ENCODE peak calls at places on chromosomes 7 and 10, in four cellular contexts. One of them, this sample, is unnamed.

GRCh38 chr10:58508316-58508715 is 4.4 kb upstream of the BICC1 start:
- DNase-seq in spleen: no peak
- DNase-seq in K562: no peak
- DNase-seq in fibroblast of lung: peak
- DNase-seq in this sample: no peak

GRCh38 chr10:7260412-7260900 is 150.4 kb downstream of the SFMBT2 start:
- DNase-seq in fibroblast of lung: peak
- DNase-seq in spleen: no peak
- DNase-seq in K562: peak
- DNase-seq in this sample: peak

GRCh38 chr7:12389089-12389700 is 14.5 kb downstream of the VWDE start:
- DNase-seq in spleen: no peak
- DNase-seq in K562: peak
- DNase-seq in fibroblast of lung: peak
- DNase-seq in this sample: no peak

GRCh38 chr7:155129186-155129585 is 59.1 kb downstream of the HTR5A start:
- DNase-seq in spleen: no peak
- DNase-seq in K562: no peak
- DNase-seq in fibroblast of lung: no peak
- DNase-seq in this sample: no peak

GRCh38 chr7:141654551-141654950 is 47.4 kb downstream of the DENND11 start:
- DNase-seq in K562: peak
- DNase-seq in spleen: no peak
- DNase-seq in fibroblast of lung: peak
- DNase-seq in this sample: peak

GRCh38 chr10:133231244-133231945 is 1.4 kb downstream of the UTF1 start:
- DNase-seq in spleen: no peak
- DNase-seq in K562: no peak
- DNase-seq in fibroblast of lung: no peak
- DNase-seq in this sample: no peak

GRCh38 chr7:22726345-22726848 is 603 bp upstream of the IL6 start:
- DNase-seq in spleen: peak
- DNase-seq in K562: peak
- DNase-seq in fibroblast of lung: peak
- DNase-seq in this sample: no peak

GRCh38 chr7:66556549-66557213 is 72.0 kb upstream of the KCTD7 start:
- DNase-seq in K562: no peak
- DNase-seq in spleen: no peak
- DNase-seq in fibroblast of lung: no peak
- DNase-seq in this sample: no peak

GRCh38 chr10:70121281-70121949 is 11.2 kb downstream of the AIFM2 start:
- DNase-seq in K562: no peak
- DNase-seq in fibroblast of lung: no peak
- DNase-seq in spleen: peak
- DNase-seq in this sample: no peak

GRCh38 chr7:1100886-1101579 is 13.1 kb downstream of the GPER1 start:
- DNase-seq in K562: no peak
- DNase-seq in fibroblast of lung: no peak
- DNase-seq in spleen: peak
- DNase-seq in this sample: no peak

GRCh38 chr7:23356726-23357125 is 57.6 kb downstream of the MALSU1 start:
- DNase-seq in spleen: no peak
- DNase-seq in fibroblast of lung: no peak
- DNase-seq in K562: no peak
- DNase-seq in this sample: no peak

GRCh38 chr7:116399808-116400207 is 99.7 kb upstream of the CAV2 start:
- DNase-seq in K562: no peak
- DNase-seq in spleen: no peak
- DNase-seq in fibroblast of lung: peak
- DNase-seq in this sample: peak

GRCh38 chr10:92094960-92095359 is 171.4 kb downstream of the BTAF1 start:
- DNase-seq in K562: no peak
- DNase-seq in fibroblast of lung: no peak
- DNase-seq in spleen: no peak
- DNase-seq in this sample: no peak

GRCh38 chr7:11266101-11266500 is 292.4 kb downstream of the PHF14 start:
- DNase-seq in fibroblast of lung: no peak
- DNase-seq in K562: no peak
- DNase-seq in spleen: no peak
- DNase-seq in this sample: no peak

GRCh38 chr10:132107211-132107946 is 41.6 kb downstream of the JAKMIP3 start:
- DNase-seq in K562: no peak
- DNase-seq in fibroblast of lung: no peak
- DNase-seq in spleen: peak
- DNase-seq in this sample: no peak

GRCh38 chr7:514651-515598 is 4.7 kb downstream of the PDGFA start:
- DNase-seq in K562: peak
- DNase-seq in fibroblast of lung: no peak
- DNase-seq in spleen: no peak
- DNase-seq in this sample: no peak

GRCh38 chr7:142939226-142939910 is at the start of gene LLCFC1:
- DNase-seq in fibroblast of lung: no peak
- DNase-seq in spleen: no peak
- DNase-seq in K562: peak
- DNase-seq in this sample: no peak

GRCh38 chr10:90787906-90788491 is 69.8 kb downstream of the HTR7 start:
- DNase-seq in fibroblast of lung: peak
- DNase-seq in spleen: no peak
- DNase-seq in K562: peak
- DNase-seq in this sample: no peak

GRCh38 chr7:101237206-101238067 is at the start of gene CLDN15:
- DNase-seq in K562: no peak
- DNase-seq in spleen: peak
- DNase-seq in fibroblast of lung: peak
- DNase-seq in this sample: no peak

GRCh38 chr10:60757422-60757895 is 20.8 kb upstream of the CDK1 start:
- DNase-seq in K562: no peak
- DNase-seq in spleen: no peak
- DNase-seq in fibroblast of lung: no peak
- DNase-seq in this sample: no peak

GRCh38 chr7:1979591-1980560 is 252.9 kb downstream of the MAD1L1 start:
- DNase-seq in spleen: peak
- DNase-seq in K562: peak
- DNase-seq in fibroblast of lung: no peak
- DNase-seq in this sample: no peak

GRCh38 chr7:103810112-103810744 is 179.2 kb downstream of the RELN start:
- DNase-seq in K562: no peak
- DNase-seq in spleen: no peak
- DNase-seq in fibroblast of lung: no peak
- DNase-seq in this sample: no peak

GRCh38 chr10:124313374-124313773 is 105.3 kb downstream of the OAT start:
- DNase-seq in spleen: peak
- DNase-seq in fibroblast of lung: no peak
- DNase-seq in K562: no peak
- DNase-seq in this sample: no peak

DNA sequence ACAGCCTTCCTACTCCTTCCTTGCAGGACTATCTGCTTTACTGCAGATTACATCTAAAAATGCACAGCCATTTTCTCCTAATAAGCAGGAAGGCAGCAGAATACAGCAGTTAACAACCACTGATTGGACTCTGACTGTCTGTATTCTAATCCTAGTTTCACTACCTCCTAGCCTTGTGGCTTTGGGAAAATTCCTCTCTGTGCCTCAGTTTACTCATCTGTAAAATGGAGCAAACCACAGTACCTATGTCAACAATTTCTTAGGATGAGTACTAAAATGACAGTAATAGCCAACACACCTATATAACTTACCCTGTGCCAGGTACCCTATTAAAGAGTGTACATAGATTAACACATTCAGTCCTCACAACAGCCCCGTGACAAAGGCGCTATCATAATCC is 89.5 kb downstream of the ELMO1 start:
- DNase-seq in fibroblast of lung: no peak
- DNase-seq in spleen: no peak
- DNase-seq in K562: no peak
- DNase-seq in this sample: no peak
- H3K27ac ChIP-seq in fibroblast of lung: no peak
- H3K27ac ChIP-seq in spleen: no peak
- H3K27ac ChIP-seq in K562: no peak
- H3K27ac ChIP-seq in this sample: no peak

GRCh38 chr10:119283818-119284217 is 76.4 kb downstream of the GRK5 start:
- DNase-seq in K562: no peak
- DNase-seq in fibroblast of lung: no peak
- DNase-seq in spleen: peak
- DNase-seq in this sample: no peak
- H3K27ac ChIP-seq in K562: no peak
- H3K27ac ChIP-seq in fibroblast of lung: no peak
- H3K27ac ChIP-seq in spleen: peak
- H3K27ac ChIP-seq in this sample: no peak

GRCh38 chr10:129468187-129468586 is 1.1 kb downstream of the MGMT start:
- DNase-seq in fibroblast of lung: no peak
- DNase-seq in spleen: peak
- DNase-seq in K562: no peak
- DNase-seq in this sample: no peak

GRCh38 chr10:129465796-129466702 is 992 bp upstream of the MGMT start:
- DNase-seq in K562: no peak
- DNase-seq in spleen: peak
- DNase-seq in fibroblast of lung: no peak
- DNase-seq in this sample: no peak

GRCh38 chr10:129466703-129467345 is at the start of gene MGMT:
- DNase-seq in spleen: peak
- DNase-seq in K562: peak
- DNase-seq in fibroblast of lung: peak
- DNase-seq in this sample: no peak

GRCh38 chr10:129470103-129470851 is 3.2 kb downstream of the MGMT start:
- DNase-seq in fibroblast of lung: no peak
- DNase-seq in spleen: no peak
- DNase-seq in K562: no peak
- DNase-seq in this sample: no peak

GRCh38 chr10:129467346-129468119 is 492 bp downstream of the MGMT start:
- DNase-seq in fibroblast of lung: peak
- DNase-seq in K562: no peak
- DNase-seq in spleen: no peak
- DNase-seq in this sample: no peak
- H3K27ac ChIP-seq in fibroblast of lung: peak
- H3K27ac ChIP-seq in K562: no peak
- H3K27ac ChIP-seq in spleen: peak
- H3K27ac ChIP-seq in this sample: no peak

DNA sequence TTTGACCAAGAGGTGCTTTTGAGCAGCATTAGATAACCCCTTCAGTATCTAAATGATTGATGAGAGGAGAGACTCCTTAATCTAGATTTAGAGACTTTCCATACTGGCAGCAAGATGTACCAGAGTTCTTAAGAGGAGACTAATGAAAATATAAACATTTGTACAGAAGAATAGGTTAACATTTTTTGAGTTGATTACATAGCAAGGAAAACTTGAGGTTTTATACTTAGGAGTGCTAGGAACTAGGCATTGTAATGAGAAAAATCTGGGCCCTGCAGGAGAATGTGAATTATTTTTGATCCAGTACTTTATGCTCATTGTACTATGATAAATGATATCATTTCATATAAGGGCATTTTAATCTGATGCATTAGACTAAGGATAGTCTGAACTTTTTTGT is 261.7 kb downstream of the EXOC4 start:
- DNase-seq in spleen: no peak
- DNase-seq in fibroblast of lung: no peak
- DNase-seq in K562: no peak
- DNase-seq in this sample: no peak
- H3K27ac ChIP-seq in spleen: no peak
- H3K27ac ChIP-seq in fibroblast of lung: no peak
- H3K27ac ChIP-seq in K562: no peak
- H3K27ac ChIP-seq in this sample: no peak

GRCh38 chr10:120507175-120507574 is 50.1 kb downstream of the PLPP4 start:
- DNase-seq in fibroblast of lung: no peak
- DNase-seq in spleen: no peak
- DNase-seq in K562: no peak
- DNase-seq in this sample: no peak
- H3K27ac ChIP-seq in fibroblast of lung: no peak
- H3K27ac ChIP-seq in spleen: no peak
- H3K27ac ChIP-seq in K562: no peak
- H3K27ac ChIP-seq in this sample: peak

DNA sequence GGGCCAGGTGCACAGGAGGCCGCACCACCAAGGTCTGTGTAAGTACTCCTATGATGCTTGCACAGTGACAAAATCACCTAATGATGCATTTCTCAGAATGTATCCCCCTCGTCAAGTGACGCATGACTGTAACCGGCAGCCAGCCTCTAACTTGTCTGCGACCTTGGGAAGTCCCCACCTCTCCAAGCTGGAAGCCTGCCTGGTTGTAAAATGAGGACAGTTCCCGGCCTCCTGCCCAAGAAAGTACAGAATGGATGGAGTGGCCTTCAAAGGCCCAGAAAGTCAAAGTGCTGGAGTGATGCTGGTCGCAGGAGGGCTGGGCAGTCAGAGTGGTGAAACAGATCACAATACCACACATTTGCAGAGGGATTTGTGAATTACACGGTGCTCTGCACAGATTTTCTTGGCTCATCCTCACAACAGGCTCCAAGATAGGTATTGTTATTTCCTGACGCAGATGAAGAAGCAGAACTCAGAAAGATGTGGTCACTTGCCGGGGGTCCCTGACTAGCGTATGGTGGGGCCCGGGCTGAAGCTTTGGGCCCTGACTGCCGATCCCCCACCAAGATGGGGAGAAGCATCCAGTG is 22.8 kb downstream of the SPOCK2 start:
- DNase-seq in K562: no peak
- DNase-seq in fibroblast of lung: no peak
- DNase-seq in spleen: no peak
- DNase-seq in this sample: no peak
- H3K27ac ChIP-seq in K562: no peak
- H3K27ac ChIP-seq in fibroblast of lung: no peak
- H3K27ac ChIP-seq in spleen: no peak
- H3K27ac ChIP-seq in this sample: no peak

GRCh38 chr10:12252882-12253546 is 57.0 kb downstream of the CDC123 start:
- DNase-seq in K562: peak
- DNase-seq in spleen: peak
- DNase-seq in fibroblast of lung: peak
- DNase-seq in this sample: no peak
- H3K27ac ChIP-seq in K562: no peak
- H3K27ac ChIP-seq in spleen: no peak
- H3K27ac ChIP-seq in fibroblast of lung: no peak
- H3K27ac ChIP-seq in this sample: no peak

DNA sequence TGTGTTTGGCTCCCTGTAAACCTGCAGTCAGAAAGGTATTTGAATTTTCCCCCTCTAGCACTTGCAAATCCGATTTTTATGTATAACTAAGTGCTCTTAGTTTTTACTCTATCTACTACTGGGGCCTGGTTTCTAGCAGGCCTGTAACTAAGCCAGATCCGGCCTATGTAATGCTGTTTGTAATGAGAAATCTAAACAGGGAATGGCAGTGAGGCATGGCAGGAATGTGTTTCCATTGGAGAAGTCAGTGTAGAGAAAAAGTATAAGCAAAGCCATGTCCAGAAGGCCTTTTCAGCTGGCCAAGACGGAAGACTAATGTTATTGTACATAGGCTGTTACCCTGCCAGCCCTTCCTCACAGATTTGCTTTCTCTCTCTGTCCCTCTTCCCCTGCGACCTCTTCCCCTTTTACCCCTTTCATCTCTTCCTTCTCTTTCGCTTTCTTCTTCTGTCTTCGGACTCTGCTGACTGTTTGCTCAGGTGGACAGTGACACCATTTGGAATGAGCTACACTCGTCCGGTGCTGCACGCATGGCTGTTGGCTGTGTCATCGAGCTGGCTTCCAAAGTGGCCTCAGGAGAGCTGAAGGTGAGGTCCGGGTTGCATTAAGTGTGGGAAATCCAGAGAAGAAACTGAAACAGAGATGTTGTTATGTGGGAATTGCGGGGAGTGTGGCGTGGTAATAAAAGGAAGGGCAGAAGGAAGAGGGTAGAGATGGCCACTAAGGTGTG is 297.5 kb downstream of the HDAC9 start:
- DNase-seq in K562: no peak
- DNase-seq in fibroblast of lung: peak
- DNase-seq in spleen: no peak
- DNase-seq in this sample: no peak
- H3K27ac ChIP-seq in K562: no peak
- H3K27ac ChIP-seq in fibroblast of lung: no peak
- H3K27ac ChIP-seq in spleen: no peak
- H3K27ac ChIP-seq in this sample: no peak

GRCh38 chr10:17665742-17666141 is 21.8 kb downstream of the STAM start:
- DNase-seq in K562: no peak
- DNase-seq in spleen: no peak
- DNase-seq in fibroblast of lung: peak
- DNase-seq in this sample: no peak
- H3K27ac ChIP-seq in K562: no peak
- H3K27ac ChIP-seq in spleen: peak
- H3K27ac ChIP-seq in fibroblast of lung: peak
- H3K27ac ChIP-seq in this sample: peak

This sample was measured in epithelial cell of prostate.